ENCODE peak calls at places on chromosomes 2 and 18, in seven cellular contexts. One of them, this sample, is unnamed.

GRCh38 chr18:10546557-10547300 is 20.9 kb downstream of the NAPG start:
- DNase-seq in COLO829: no peak
- DNase-seq in ELR: no peak
- DNase-seq in stimulated activated CD4-positive, alpha-beta T cell treated with anti-CD3 and anti-CD28 coated beads, Interleukin-15, amount 100 ng/mL, for 24 hours: no peak
- DNase-seq in H7: no peak
- DNase-seq in activated CD8-positive, alpha-beta T cell treated with anti-CD3 and anti-CD28 coated beads for 36 hours: no peak
- DNase-seq in fibroblast of mammary gland: no peak
- DNase-seq in this sample: no peak

GRCh38 chr18:54279477-54280205 is 10.3 kb downstream of the POLI start:
- DNase-seq in COLO829: no peak
- DNase-seq in ELR: no peak
- DNase-seq in stimulated activated CD4-positive, alpha-beta T cell treated with anti-CD3 and anti-CD28 coated beads, Interleukin-15, amount 100 ng/mL, for 24 hours: no peak
- DNase-seq in H7: no peak
- DNase-seq in activated CD8-positive, alpha-beta T cell treated with anti-CD3 and anti-CD28 coated beads for 36 hours: no peak
- DNase-seq in fibroblast of mammary gland: no peak
- DNase-seq in this sample: no peak

GRCh38 chr2:73839653-73840411 is 11.1 kb downstream of the STAMBP start:
- DNase-seq in COLO829: no peak
- DNase-seq in ELR: no peak
- DNase-seq in stimulated activated CD4-positive, alpha-beta T cell treated with anti-CD3 and anti-CD28 coated beads, Interleukin-15, amount 100 ng/mL, for 24 hours: no peak
- DNase-seq in H7: no peak
- DNase-seq in activated CD8-positive, alpha-beta T cell treated with anti-CD3 and anti-CD28 coated beads for 36 hours: no peak
- DNase-seq in fibroblast of mammary gland: peak; percentile 55
- DNase-seq in this sample: no peak

GRCh38 chr2:47089083-47089464 is 66.0 kb downstream of the STPG4 start:
- DNase-seq in COLO829: peak; percentile 89
- DNase-seq in ELR: peak; percentile 75
- DNase-seq in stimulated activated CD4-positive, alpha-beta T cell treated with anti-CD3 and anti-CD28 coated beads, Interleukin-15, amount 100 ng/mL, for 24 hours: no peak
- DNase-seq in H7: peak; percentile 47
- DNase-seq in activated CD8-positive, alpha-beta T cell treated with anti-CD3 and anti-CD28 coated beads for 36 hours: no peak
- DNase-seq in fibroblast of mammary gland: peak; percentile 72
- DNase-seq in this sample: peak; percentile 31

GRCh38 chr2:126507425-126507867 is 148.5 kb upstream of the GYPC start:
- DNase-seq in COLO829: peak; percentile 64
- DNase-seq in ELR: no peak
- DNase-seq in stimulated activated CD4-positive, alpha-beta T cell treated with anti-CD3 and anti-CD28 coated beads, Interleukin-15, amount 100 ng/mL, for 24 hours: no peak
- DNase-seq in H7: no peak
- DNase-seq in activated CD8-positive, alpha-beta T cell treated with anti-CD3 and anti-CD28 coated beads for 36 hours: no peak
- DNase-seq in fibroblast of mammary gland: no peak
- DNase-seq in this sample: no peak

GRCh38 chr2:182994228-182994912 is 43.9 kb downstream of the NCKAP1 start:
- DNase-seq in COLO829: no peak
- DNase-seq in ELR: no peak
- DNase-seq in stimulated activated CD4-positive, alpha-beta T cell treated with anti-CD3 and anti-CD28 coated beads, Interleukin-15, amount 100 ng/mL, for 24 hours: no peak
- DNase-seq in H7: no peak
- DNase-seq in activated CD8-positive, alpha-beta T cell treated with anti-CD3 and anti-CD28 coated beads for 36 hours: no peak
- DNase-seq in fibroblast of mammary gland: no peak
- DNase-seq in this sample: no peak

GRCh38 chr2:183057333-183057985 is 19.2 kb upstream of the NCKAP1 start:
- DNase-seq in COLO829: no peak
- DNase-seq in ELR: no peak
- DNase-seq in stimulated activated CD4-positive, alpha-beta T cell treated with anti-CD3 and anti-CD28 coated beads, Interleukin-15, amount 100 ng/mL, for 24 hours: no peak
- DNase-seq in H7: no peak
- DNase-seq in activated CD8-positive, alpha-beta T cell treated with anti-CD3 and anti-CD28 coated beads for 36 hours: no peak
- DNase-seq in fibroblast of mammary gland: no peak
- DNase-seq in this sample: no peak

GRCh38 chr18:77702686-77703085 is 453.0 kb downstream of the GALR1 start:
- DNase-seq in COLO829: no peak
- DNase-seq in ELR: peak; percentile 4
- DNase-seq in stimulated activated CD4-positive, alpha-beta T cell treated with anti-CD3 and anti-CD28 coated beads, Interleukin-15, amount 100 ng/mL, for 24 hours: peak; percentile 7
- DNase-seq in H7: peak; percentile 31
- DNase-seq in activated CD8-positive, alpha-beta T cell treated with anti-CD3 and anti-CD28 coated beads for 36 hours: peak; percentile 16
- DNase-seq in fibroblast of mammary gland: peak; percentile 33
- DNase-seq in this sample: no peak

GRCh38 chr2:234245945-234246344 is 195.4 kb downstream of the SPP2 start:
- DNase-seq in COLO829: peak; percentile 89
- DNase-seq in ELR: peak; percentile 98
- DNase-seq in stimulated activated CD4-positive, alpha-beta T cell treated with anti-CD3 and anti-CD28 coated beads, Interleukin-15, amount 100 ng/mL, for 24 hours: no peak
- DNase-seq in H7: no peak
- DNase-seq in activated CD8-positive, alpha-beta T cell treated with anti-CD3 and anti-CD28 coated beads for 36 hours: no peak
- DNase-seq in fibroblast of mammary gland: peak; percentile 93
- DNase-seq in this sample: no peak

GRCh38 chr2:182015334-182016109 is 29.9 kb downstream of the PPP1R1C start:
- DNase-seq in COLO829: no peak
- DNase-seq in ELR: peak; percentile 37
- DNase-seq in stimulated activated CD4-positive, alpha-beta T cell treated with anti-CD3 and anti-CD28 coated beads, Interleukin-15, amount 100 ng/mL, for 24 hours: no peak
- DNase-seq in H7: no peak
- DNase-seq in activated CD8-positive, alpha-beta T cell treated with anti-CD3 and anti-CD28 coated beads for 36 hours: no peak
- DNase-seq in fibroblast of mammary gland: no peak
- DNase-seq in this sample: no peak

GRCh38 chr2:224545884-224546644 is 39.1 kb downstream of the CUL3 start:
- DNase-seq in COLO829: no peak
- DNase-seq in ELR: peak; percentile 60
- DNase-seq in stimulated activated CD4-positive, alpha-beta T cell treated with anti-CD3 and anti-CD28 coated beads, Interleukin-15, amount 100 ng/mL, for 24 hours: no peak
- DNase-seq in H7: no peak
- DNase-seq in activated CD8-positive, alpha-beta T cell treated with anti-CD3 and anti-CD28 coated beads for 36 hours: no peak
- DNase-seq in fibroblast of mammary gland: peak; percentile 64
- DNase-seq in this sample: peak; percentile 61

GRCh38 chr2:12663306-12664037 is 53.3 kb upstream of the TRIB2 start:
- DNase-seq in COLO829: peak; percentile 21
- DNase-seq in ELR: no peak
- DNase-seq in stimulated activated CD4-positive, alpha-beta T cell treated with anti-CD3 and anti-CD28 coated beads, Interleukin-15, amount 100 ng/mL, for 24 hours: no peak
- DNase-seq in H7: no peak
- DNase-seq in activated CD8-positive, alpha-beta T cell treated with anti-CD3 and anti-CD28 coated beads for 36 hours: no peak
- DNase-seq in fibroblast of mammary gland: no peak
- DNase-seq in this sample: no peak

GRCh38 chr2:15706986-15707632 is 115.4 kb downstream of the DDX1 start:
- DNase-seq in COLO829: no peak
- DNase-seq in ELR: no peak
- DNase-seq in stimulated activated CD4-positive, alpha-beta T cell treated with anti-CD3 and anti-CD28 coated beads, Interleukin-15, amount 100 ng/mL, for 24 hours: no peak
- DNase-seq in H7: no peak
- DNase-seq in activated CD8-positive, alpha-beta T cell treated with anti-CD3 and anti-CD28 coated beads for 36 hours: no peak
- DNase-seq in fibroblast of mammary gland: no peak
- DNase-seq in this sample: no peak

GRCh38 chr2:230872968-230873669 is 8.4 kb downstream of the ITM2C start:
- DNase-seq in COLO829: no peak
- DNase-seq in ELR: no peak
- DNase-seq in stimulated activated CD4-positive, alpha-beta T cell treated with anti-CD3 and anti-CD28 coated beads, Interleukin-15, amount 100 ng/mL, for 24 hours: no peak
- DNase-seq in H7: no peak
- DNase-seq in activated CD8-positive, alpha-beta T cell treated with anti-CD3 and anti-CD28 coated beads for 36 hours: peak; percentile 34
- DNase-seq in fibroblast of mammary gland: no peak
- DNase-seq in this sample: no peak

GRCh38 chr2:225429718-225430117 is 30.2 kb downstream of the NYAP2 start:
- DNase-seq in COLO829: no peak
- DNase-seq in ELR: peak; percentile 6
- DNase-seq in stimulated activated CD4-positive, alpha-beta T cell treated with anti-CD3 and anti-CD28 coated beads, Interleukin-15, amount 100 ng/mL, for 24 hours: no peak
- DNase-seq in H7: peak; percentile 5
- DNase-seq in activated CD8-positive, alpha-beta T cell treated with anti-CD3 and anti-CD28 coated beads for 36 hours: no peak
- DNase-seq in fibroblast of mammary gland: peak; percentile 53
- DNase-seq in this sample: no peak

GRCh38 chr18:79949571-79950439 is 1.6 kb downstream of the SLC66A2 start:
- DNase-seq in COLO829: no peak
- DNase-seq in ELR: no peak
- DNase-seq in stimulated activated CD4-positive, alpha-beta T cell treated with anti-CD3 and anti-CD28 coated beads, Interleukin-15, amount 100 ng/mL, for 24 hours: no peak
- DNase-seq in H7: no peak
- DNase-seq in activated CD8-positive, alpha-beta T cell treated with anti-CD3 and anti-CD28 coated beads for 36 hours: no peak
- DNase-seq in fibroblast of mammary gland: no peak
- DNase-seq in this sample: peak; percentile 60

GRCh38 chr2:182522428-182522896 is 95.6 kb upstream of the PDE1A start:
- DNase-seq in COLO829: no peak
- DNase-seq in ELR: peak; percentile 40
- DNase-seq in stimulated activated CD4-positive, alpha-beta T cell treated with anti-CD3 and anti-CD28 coated beads, Interleukin-15, amount 100 ng/mL, for 24 hours: no peak
- DNase-seq in H7: no peak
- DNase-seq in activated CD8-positive, alpha-beta T cell treated with anti-CD3 and anti-CD28 coated beads for 36 hours: no peak
- DNase-seq in fibroblast of mammary gland: peak; percentile 7
- DNase-seq in this sample: no peak

GRCh38 chr18:59123588-59124369 is 15.9 kb upstream of the SEC11C start:
- DNase-seq in COLO829: no peak
- DNase-seq in ELR: peak; percentile 92
- DNase-seq in stimulated activated CD4-positive, alpha-beta T cell treated with anti-CD3 and anti-CD28 coated beads, Interleukin-15, amount 100 ng/mL, for 24 hours: peak; percentile 42
- DNase-seq in H7: no peak
- DNase-seq in activated CD8-positive, alpha-beta T cell treated with anti-CD3 and anti-CD28 coated beads for 36 hours: peak; percentile 10
- DNase-seq in fibroblast of mammary gland: peak; percentile 96
- DNase-seq in this sample: no peak

GRCh38 chr2:218202266-218202665 is 14.7 kb upstream of the ARPC2 start:
- DNase-seq in COLO829: no peak
- DNase-seq in ELR: peak; percentile 20
- DNase-seq in stimulated activated CD4-positive, alpha-beta T cell treated with anti-CD3 and anti-CD28 coated beads, Interleukin-15, amount 100 ng/mL, for 24 hours: no peak
- DNase-seq in H7: no peak
- DNase-seq in activated CD8-positive, alpha-beta T cell treated with anti-CD3 and anti-CD28 coated beads for 36 hours: no peak
- DNase-seq in fibroblast of mammary gland: peak; percentile 57
- DNase-seq in this sample: no peak

GRCh38 chr2:225422145-225422544 is 22.6 kb downstream of the NYAP2 start:
- DNase-seq in COLO829: no peak
- DNase-seq in ELR: no peak
- DNase-seq in stimulated activated CD4-positive, alpha-beta T cell treated with anti-CD3 and anti-CD28 coated beads, Interleukin-15, amount 100 ng/mL, for 24 hours: no peak
- DNase-seq in H7: no peak
- DNase-seq in activated CD8-positive, alpha-beta T cell treated with anti-CD3 and anti-CD28 coated beads for 36 hours: no peak
- DNase-seq in fibroblast of mammary gland: no peak
- DNase-seq in this sample: no peak

GRCh38 chr2:74092236-74092635 is 55.5 kb downstream of the BOLA3 start:
- DNase-seq in COLO829: no peak
- DNase-seq in ELR: no peak
- DNase-seq in stimulated activated CD4-positive, alpha-beta T cell treated with anti-CD3 and anti-CD28 coated beads, Interleukin-15, amount 100 ng/mL, for 24 hours: no peak
- DNase-seq in H7: no peak
- DNase-seq in activated CD8-positive, alpha-beta T cell treated with anti-CD3 and anti-CD28 coated beads for 36 hours: no peak
- DNase-seq in fibroblast of mammary gland: no peak
- DNase-seq in this sample: no peak

GRCh38 chr18:10201655-10202054 is 252.8 kb upstream of the APCDD1 start:
- DNase-seq in COLO829: no peak
- DNase-seq in ELR: no peak
- DNase-seq in stimulated activated CD4-positive, alpha-beta T cell treated with anti-CD3 and anti-CD28 coated beads, Interleukin-15, amount 100 ng/mL, for 24 hours: no peak
- DNase-seq in H7: no peak
- DNase-seq in activated CD8-positive, alpha-beta T cell treated with anti-CD3 and anti-CD28 coated beads for 36 hours: no peak
- DNase-seq in fibroblast of mammary gland: no peak
- DNase-seq in this sample: no peak

This sample was measured in erythroblast.